ENCODE peak calls at places on chromosomes 2 and 18, in seven cellular contexts. One of them, this sample, is unnamed.
A peak's percentile ranks its signal among the peaks of the same experiment; 100 is the strongest.

GRCh38 chr2:38274286-38275276 is 102.5 kb downstream of the ATL2 start:
- DNase-seq in OCI-LY7: peak; percentile 73
- DNase-seq in adipocyte: peak; percentile 89
- DNase-seq in CD8-positive, alpha-beta T cell: no peak
- DNase-seq in mucosa of descending colon: peak; percentile 51
- DNase-seq in astrocyte of the spinal cord: peak; percentile 89
- DNase-seq in HCT116: peak; percentile 79
- DNase-seq in this sample: peak; percentile 95

GRCh38 chr2:165718811-165719210 is 75.2 kb downstream of the GALNT3 start:
- DNase-seq in OCI-LY7: no peak
- DNase-seq in adipocyte: no peak
- DNase-seq in CD8-positive, alpha-beta T cell: no peak
- DNase-seq in mucosa of descending colon: no peak
- DNase-seq in astrocyte of the spinal cord: no peak
- DNase-seq in HCT116: no peak
- DNase-seq in this sample: no peak

GRCh38 chr2:172578054-172578453 is 22.2 kb downstream of the PDK1 start:
- DNase-seq in OCI-LY7: no peak
- DNase-seq in adipocyte: no peak
- DNase-seq in CD8-positive, alpha-beta T cell: no peak
- DNase-seq in mucosa of descending colon: no peak
- DNase-seq in astrocyte of the spinal cord: no peak
- DNase-seq in HCT116: no peak
- DNase-seq in this sample: no peak

GRCh38 chr2:134411828-134412638 is 158.2 kb downstream of the MGAT5 start:
- DNase-seq in OCI-LY7: peak; percentile 97
- DNase-seq in adipocyte: peak; percentile 88
- DNase-seq in CD8-positive, alpha-beta T cell: peak; percentile 78
- DNase-seq in mucosa of descending colon: peak; percentile 79
- DNase-seq in astrocyte of the spinal cord: peak; percentile 82
- DNase-seq in HCT116: peak; percentile 44
- DNase-seq in this sample: peak; percentile 91

GRCh38 chr2:170446078-170446477 is 268.1 kb downstream of the MYO3B start:
- DNase-seq in OCI-LY7: no peak
- DNase-seq in adipocyte: no peak
- DNase-seq in CD8-positive, alpha-beta T cell: no peak
- DNase-seq in mucosa of descending colon: no peak
- DNase-seq in astrocyte of the spinal cord: no peak
- DNase-seq in HCT116: peak; percentile 2
- DNase-seq in this sample: no peak

GRCh38 chr2:19607931-19608762 is 249.7 kb upstream of the OSR1 start:
- DNase-seq in OCI-LY7: no peak
- DNase-seq in adipocyte: peak; percentile 58
- DNase-seq in CD8-positive, alpha-beta T cell: no peak
- DNase-seq in mucosa of descending colon: no peak
- DNase-seq in astrocyte of the spinal cord: peak; percentile 89
- DNase-seq in HCT116: no peak
- DNase-seq in this sample: peak; percentile 92

GRCh38 chr2:211609127-211609526 is 929.5 kb downstream of the ERBB4 start:
- DNase-seq in OCI-LY7: no peak
- DNase-seq in adipocyte: no peak
- DNase-seq in CD8-positive, alpha-beta T cell: no peak
- DNase-seq in mucosa of descending colon: no peak
- DNase-seq in astrocyte of the spinal cord: no peak
- DNase-seq in HCT116: no peak
- DNase-seq in this sample: no peak

GRCh38 chr2:234569776-234570430 is 73.0 kb upstream of the ARL4C start:
- DNase-seq in OCI-LY7: no peak
- DNase-seq in adipocyte: no peak
- DNase-seq in CD8-positive, alpha-beta T cell: no peak
- DNase-seq in mucosa of descending colon: no peak
- DNase-seq in astrocyte of the spinal cord: no peak
- DNase-seq in HCT116: no peak
- DNase-seq in this sample: no peak

GRCh38 chr2:74374509-74375205 is 5.5 kb downstream of the DCTN1 start:
- DNase-seq in OCI-LY7: no peak
- DNase-seq in adipocyte: no peak
- DNase-seq in CD8-positive, alpha-beta T cell: no peak
- DNase-seq in mucosa of descending colon: peak; percentile 63
- DNase-seq in astrocyte of the spinal cord: peak; percentile 80
- DNase-seq in HCT116: no peak
- DNase-seq in this sample: peak; percentile 73

GRCh38 chr2:40041983-40042382 is 262.9 kb upstream of the THUMPD2 start:
- DNase-seq in OCI-LY7: no peak
- DNase-seq in adipocyte: peak; percentile 87
- DNase-seq in CD8-positive, alpha-beta T cell: no peak
- DNase-seq in mucosa of descending colon: peak; percentile 9
- DNase-seq in astrocyte of the spinal cord: peak; percentile 77
- DNase-seq in HCT116: no peak
- DNase-seq in this sample: peak; percentile 74

GRCh38 chr2:76711490-76711889 is 810.7 kb downstream of the LRRTM4 start:
- DNase-seq in OCI-LY7: no peak
- DNase-seq in adipocyte: no peak
- DNase-seq in CD8-positive, alpha-beta T cell: no peak
- DNase-seq in mucosa of descending colon: no peak
- DNase-seq in astrocyte of the spinal cord: no peak
- DNase-seq in HCT116: no peak
- DNase-seq in this sample: no peak

GRCh38 chr2:148756292-148756975 is 111.9 kb downstream of the EPC2 start:
- DNase-seq in OCI-LY7: no peak
- DNase-seq in adipocyte: peak; percentile 57
- DNase-seq in CD8-positive, alpha-beta T cell: no peak
- DNase-seq in mucosa of descending colon: no peak
- DNase-seq in astrocyte of the spinal cord: peak; percentile 65
- DNase-seq in HCT116: no peak
- DNase-seq in this sample: peak; percentile 52

GRCh38 chr18:40867452-40867851 is 1087.6 kb upstream of the PIK3C3 start:
- DNase-seq in OCI-LY7: no peak
- DNase-seq in adipocyte: peak; percentile 81
- DNase-seq in CD8-positive, alpha-beta T cell: no peak
- DNase-seq in mucosa of descending colon: no peak
- DNase-seq in astrocyte of the spinal cord: peak; percentile 78
- DNase-seq in HCT116: no peak
- DNase-seq in this sample: peak; percentile 94

GRCh38 chr2:239006886-239007285 is 159.0 kb downstream of the TWIST2 start:
- DNase-seq in OCI-LY7: no peak
- DNase-seq in adipocyte: peak; percentile 22
- DNase-seq in CD8-positive, alpha-beta T cell: no peak
- DNase-seq in mucosa of descending colon: peak; percentile 4
- DNase-seq in astrocyte of the spinal cord: no peak
- DNase-seq in HCT116: no peak
- DNase-seq in this sample: no peak

GRCh38 chr2:218861645-218862318 is 2.2 kb downstream of the WNT6 start:
- DNase-seq in OCI-LY7: no peak
- DNase-seq in adipocyte: no peak
- DNase-seq in CD8-positive, alpha-beta T cell: no peak
- DNase-seq in mucosa of descending colon: no peak
- DNase-seq in astrocyte of the spinal cord: no peak
- DNase-seq in HCT116: no peak
- DNase-seq in this sample: no peak

GRCh38 chr2:239472220-239472775 is 71.5 kb upstream of the HDAC4 start:
- DNase-seq in OCI-LY7: no peak
- DNase-seq in adipocyte: no peak
- DNase-seq in CD8-positive, alpha-beta T cell: no peak
- DNase-seq in mucosa of descending colon: no peak
- DNase-seq in astrocyte of the spinal cord: no peak
- DNase-seq in HCT116: no peak
- DNase-seq in this sample: no peak

GRCh38 chr2:133937669-133938068 is 316.2 kb upstream of the MGAT5 start:
- DNase-seq in OCI-LY7: no peak
- DNase-seq in adipocyte: peak; percentile 67
- DNase-seq in CD8-positive, alpha-beta T cell: no peak
- DNase-seq in mucosa of descending colon: no peak
- DNase-seq in astrocyte of the spinal cord: no peak
- DNase-seq in HCT116: no peak
- DNase-seq in this sample: peak; percentile 1

GRCh38 chr2:96866149-96866548 is 3.7 kb downstream of the SEMA4C start:
- DNase-seq in OCI-LY7: no peak
- DNase-seq in adipocyte: no peak
- DNase-seq in CD8-positive, alpha-beta T cell: no peak
- DNase-seq in mucosa of descending colon: no peak
- DNase-seq in astrocyte of the spinal cord: no peak
- DNase-seq in HCT116: no peak
- DNase-seq in this sample: no peak

GRCh38 chr2:96865654-96866053 is 4.2 kb downstream of the SEMA4C start:
- DNase-seq in OCI-LY7: no peak
- DNase-seq in adipocyte: no peak
- DNase-seq in CD8-positive, alpha-beta T cell: no peak
- DNase-seq in mucosa of descending colon: no peak
- DNase-seq in astrocyte of the spinal cord: no peak
- DNase-seq in HCT116: no peak
- DNase-seq in this sample: no peak

GRCh38 chr2:96867756-96868554 is 1.9 kb downstream of the SEMA4C start:
- DNase-seq in OCI-LY7: no peak
- DNase-seq in adipocyte: peak; percentile 56
- DNase-seq in CD8-positive, alpha-beta T cell: peak; percentile 57
- DNase-seq in mucosa of descending colon: no peak
- DNase-seq in astrocyte of the spinal cord: peak; percentile 49
- DNase-seq in HCT116: no peak
- DNase-seq in this sample: peak; percentile 70

GRCh38 chr2:96866586-96866985 is 3.3 kb downstream of the SEMA4C start:
- DNase-seq in OCI-LY7: no peak
- DNase-seq in adipocyte: no peak
- DNase-seq in CD8-positive, alpha-beta T cell: no peak
- DNase-seq in mucosa of descending colon: no peak
- DNase-seq in astrocyte of the spinal cord: no peak
- DNase-seq in HCT116: no peak
- DNase-seq in this sample: no peak

DNA sequence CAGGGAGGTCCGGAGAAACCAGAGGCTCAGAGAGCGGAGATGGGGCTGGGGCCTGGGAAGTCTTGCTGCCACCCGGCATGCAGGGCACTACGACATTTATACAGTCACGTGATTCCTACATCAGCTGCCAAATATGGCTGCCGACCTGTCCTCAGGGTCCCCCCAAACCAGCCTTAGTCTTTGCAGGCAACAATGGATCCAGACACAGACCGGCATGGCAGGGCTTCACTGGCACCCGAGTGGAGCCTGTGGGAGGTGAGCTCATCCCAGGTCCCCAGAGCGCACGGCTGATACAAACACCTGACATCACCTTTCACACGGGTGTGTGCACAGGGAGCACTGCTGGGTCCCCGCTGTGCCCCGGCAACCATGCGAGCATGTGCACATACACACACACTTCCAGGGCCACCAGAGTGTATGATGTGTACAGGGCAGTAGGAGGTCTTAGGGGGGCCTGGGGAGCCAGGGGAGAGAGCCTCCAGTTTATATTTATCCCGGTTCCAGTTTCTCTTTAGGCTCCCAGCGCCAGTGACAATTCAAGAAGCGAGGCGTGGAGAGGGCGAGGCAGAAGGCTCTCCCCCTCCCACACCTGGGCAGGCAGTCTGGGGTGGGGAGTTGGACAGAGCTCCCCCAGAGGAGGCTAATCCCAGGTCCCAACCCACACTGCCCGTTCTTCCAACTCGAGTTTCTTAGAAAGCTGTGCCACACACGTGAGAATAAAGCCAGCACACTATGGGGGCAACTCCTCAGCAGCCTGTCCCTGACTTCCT is 2.7 kb downstream of the SEMA4C start:
- DNase-seq in OCI-LY7: no peak
- DNase-seq in adipocyte: no peak
- DNase-seq in CD8-positive, alpha-beta T cell: no peak
- DNase-seq in mucosa of descending colon: no peak
- DNase-seq in astrocyte of the spinal cord: no peak
- DNase-seq in HCT116: no peak
- DNase-seq in this sample: no peak
- H3K4me3 ChIP-seq in OCI-LY7: no peak overlapping the region
- H3K4me3 ChIP-seq in adipocyte: peak overlapping the region; percentile 94
- H3K4me3 ChIP-seq in CD8-positive, alpha-beta T cell: peak overlapping the region; percentile 83
- H3K4me3 ChIP-seq in mucosa of descending colon: no peak overlapping the region
- H3K4me3 ChIP-seq in astrocyte of the spinal cord: peak overlapping the region; percentile 73
- H3K4me3 ChIP-seq in HCT116: peak overlapping the region; percentile 82
- H3K4me3 ChIP-seq in this sample: peak overlapping the region; percentile 89

GRCh38 chr2:112137516-112138142 is 556 bp upstream of the FBLN7 start:
- DNase-seq in OCI-LY7: no peak
- DNase-seq in adipocyte: peak; percentile 43
- DNase-seq in CD8-positive, alpha-beta T cell: no peak
- DNase-seq in mucosa of descending colon: peak; percentile 29
- DNase-seq in astrocyte of the spinal cord: no peak
- DNase-seq in HCT116: no peak
- DNase-seq in this sample: peak; percentile 28
- H3K4me3 ChIP-seq in OCI-LY7: no peak overlapping the region
- H3K4me3 ChIP-seq in adipocyte: peak overlapping the region; percentile 80
- H3K4me3 ChIP-seq in CD8-positive, alpha-beta T cell: peak overlapping the region; percentile 60
- H3K4me3 ChIP-seq in mucosa of descending colon: no peak overlapping the region
- H3K4me3 ChIP-seq in astrocyte of the spinal cord: peak overlapping the region; percentile 41
- H3K4me3 ChIP-seq in HCT116: no peak overlapping the region
- H3K4me3 ChIP-seq in this sample: peak overlapping the region; percentile 55

GRCh38 chr18:35387367-35387685 is 10.2 kb upstream of the ZNF396 start:
- DNase-seq in OCI-LY7: no peak
- DNase-seq in adipocyte: peak; percentile 22
- DNase-seq in CD8-positive, alpha-beta T cell: no peak
- DNase-seq in mucosa of descending colon: no peak
- DNase-seq in astrocyte of the spinal cord: peak; percentile 23
- DNase-seq in HCT116: no peak
- DNase-seq in this sample: peak; percentile 40

GRCh38 chr18:35390956-35391695 is 14.0 kb upstream of the ZNF396 start:
- DNase-seq in OCI-LY7: no peak
- DNase-seq in adipocyte: no peak
- DNase-seq in CD8-positive, alpha-beta T cell: no peak
- DNase-seq in mucosa of descending colon: no peak
- DNase-seq in astrocyte of the spinal cord: no peak
- DNase-seq in HCT116: no peak
- DNase-seq in this sample: no peak

GRCh38 chr18:35392375-35392774 is 15.2 kb upstream of the ZNF396 start:
- DNase-seq in OCI-LY7: no peak
- DNase-seq in adipocyte: no peak
- DNase-seq in CD8-positive, alpha-beta T cell: no peak
- DNase-seq in mucosa of descending colon: no peak
- DNase-seq in astrocyte of the spinal cord: no peak
- DNase-seq in HCT116: no peak
- DNase-seq in this sample: no peak

GRCh38 chr18:35386600-35387366 is 9.6 kb upstream of the ZNF396 start:
- DNase-seq in OCI-LY7: peak; percentile 71
- DNase-seq in adipocyte: peak; percentile 82
- DNase-seq in CD8-positive, alpha-beta T cell: peak; percentile 70
- DNase-seq in mucosa of descending colon: peak; percentile 78
- DNase-seq in astrocyte of the spinal cord: peak; percentile 82
- DNase-seq in HCT116: peak; percentile 69
- DNase-seq in this sample: peak; percentile 96

GRCh38 chr18:35389095-35389618 is 12.0 kb upstream of the ZNF396 start:
- DNase-seq in OCI-LY7: no peak
- DNase-seq in adipocyte: peak; percentile 67
- DNase-seq in CD8-positive, alpha-beta T cell: no peak
- DNase-seq in mucosa of descending colon: no peak
- DNase-seq in astrocyte of the spinal cord: peak; percentile 64
- DNase-seq in HCT116: no peak
- DNase-seq in this sample: peak; percentile 72
- H3K4me3 ChIP-seq in OCI-LY7: no peak overlapping the region
- H3K4me3 ChIP-seq in adipocyte: peak overlapping the region; percentile 69
- H3K4me3 ChIP-seq in CD8-positive, alpha-beta T cell: no peak overlapping the region
- H3K4me3 ChIP-seq in mucosa of descending colon: no peak overlapping the region
- H3K4me3 ChIP-seq in astrocyte of the spinal cord: no peak overlapping the region
- H3K4me3 ChIP-seq in HCT116: no peak overlapping the region
- H3K4me3 ChIP-seq in this sample: peak overlapping the region; percentile 17

DNA sequence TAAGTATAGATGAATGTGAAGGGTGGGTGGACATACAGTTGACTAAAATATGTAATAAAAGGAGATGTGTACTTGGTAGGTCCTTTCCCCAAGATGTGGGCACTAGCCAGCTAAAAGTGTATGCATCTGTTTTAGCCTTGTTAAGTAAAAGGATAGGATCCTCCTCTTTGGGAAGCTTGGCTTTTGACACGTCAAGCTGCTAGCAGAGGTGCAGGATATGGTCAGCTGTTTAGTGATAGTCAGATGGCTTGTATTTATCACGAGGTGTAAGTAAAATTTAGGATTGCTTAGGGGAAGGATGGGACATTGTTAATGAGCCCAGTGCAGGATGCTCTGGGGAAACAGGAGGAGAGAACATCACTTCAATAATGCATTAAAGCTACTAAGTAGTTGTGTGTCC is 1.5 kb downstream of the MFSD6 start:
- DNase-seq in OCI-LY7: no peak
- DNase-seq in adipocyte: no peak
- DNase-seq in CD8-positive, alpha-beta T cell: no peak
- DNase-seq in mucosa of descending colon: no peak
- DNase-seq in astrocyte of the spinal cord: no peak
- DNase-seq in HCT116: no peak
- DNase-seq in this sample: no peak
- H3K4me3 ChIP-seq in OCI-LY7: peak overlapping the region; percentile 84
- H3K4me3 ChIP-seq in adipocyte: no peak overlapping the region
- H3K4me3 ChIP-seq in CD8-positive, alpha-beta T cell: peak overlapping the region; percentile 69
- H3K4me3 ChIP-seq in mucosa of descending colon: no peak overlapping the region
- H3K4me3 ChIP-seq in astrocyte of the spinal cord: no peak overlapping the region
- H3K4me3 ChIP-seq in HCT116: peak overlapping the region; percentile 70
- H3K4me3 ChIP-seq in this sample: no peak overlapping the region